ENCODE peak calls at places on chromosomes 13 and 19, in seven cellular contexts. I is neural progenitor cell, R is GM23338, K is hepatocyte, Y is GM23248, W is OCI-LY7, G is HCT116. T is an unnamed sample.

GRCh38 chr19:41997121-41997850 is 3.3 kb upstream of the ATP1A3 start:
- DNase-seq in I (peak; percentile 90), R (peak; percentile 88), K (peak; percentile 82), Y (peak; percentile 75), W (peak; percentile 31), G (no peak), T (peak; percentile 42)

GRCh38 chr13:58452123-58452623 is 820.6 kb downstream of the PCDH17 start:
- DNase-seq in I (no peak), R (peak; percentile 41), K (peak; percentile 52), Y (no peak), W (no peak), G (no peak), T (no peak)

GRCh38 chr13:38914070-38914469 is 76.6 kb downstream of the STOML3 start:
- DNase-seq in I (no peak), R (peak; percentile 42), K (no peak), Y (peak; percentile 9), W (no peak), G (no peak), T (no peak)

GRCh38 chr19:50899549-50899948 is 11.6 kb downstream of the KLK4 start:
- DNase-seq in I (no peak), R (no peak), K (no peak), Y (no peak), W (no peak), G (no peak), T (no peak)

GRCh38 chr19:19459707-19460251 is 54.3 kb downstream of the GATAD2A start:
- DNase-seq in I (no peak), R (no peak), K (no peak), Y (peak; percentile 89), W (peak; percentile 82), G (no peak), T (peak; percentile 79)

GRCh38 chr13:39776439-39776838 is 121.0 kb downstream of the COG6 start:
- DNase-seq in I (no peak), R (no peak), K (no peak), Y (peak; percentile 45), W (no peak), G (no peak), T (peak; percentile 64)

GRCh38 chr19:48121909-48122371 is 11.3 kb upstream of the PLA2G4C start:
- DNase-seq in I (no peak), R (no peak), K (no peak), Y (no peak), W (no peak), G (no peak), T (peak; percentile 65)

GRCh38 chr13:69828527-69828926 is 279.1 kb upstream of the ATXN8OS start:
- DNase-seq in I (no peak), R (no peak), K (no peak), Y (no peak), W (no peak), G (no peak), T (no peak)

GRCh38 chr13:23020246-23020843 is 160.4 kb upstream of the SGCG start:
- DNase-seq in I (peak; percentile 76), R (peak; percentile 71), K (peak; percentile 64), Y (peak; percentile 55), W (peak; percentile 58), G (peak; percentile 61), T (peak; percentile 66)

GRCh38 chr19:543912-544608 is at the start of gene GZMM:
- DNase-seq in I (no peak), R (no peak), K (no peak), Y (no peak), W (no peak), G (no peak), T (no peak)

GRCh38 chr13:86298741-86299140 is 499.5 kb upstream of the SLITRK6 start:
- DNase-seq in I (no peak), R (no peak), K (no peak), Y (no peak), W (no peak), G (no peak), T (no peak)

GRCh38 chr19:590396-590745 is 690 bp downstream of the HCN2 start:
- DNase-seq in I (peak; percentile 66), R (no peak), K (peak; percentile 56), Y (peak; percentile 65), W (no peak), G (no peak), T (peak; percentile 11)

GRCh38 chr13:101752432-101752831 is 300.0 kb downstream of the ITGBL1 start:
- DNase-seq in I (no peak), R (no peak), K (no peak), Y (no peak), W (no peak), G (no peak), T (no peak)

GRCh38 chr13:35768551-35768950 is 292.1 kb upstream of the MAB21L1 start:
- DNase-seq in I (no peak), R (no peak), K (no peak), Y (no peak), W (no peak), G (no peak), T (no peak)

GRCh38 chr19:30221176-30221575 is 151.0 kb upstream of the ZNF536 start:
- DNase-seq in I (no peak), R (no peak), K (no peak), Y (no peak), W (no peak), G (no peak), T (no peak)

GRCh38 chr19:30224689-30225606 is 147.2 kb upstream of the ZNF536 start:
- DNase-seq in I (peak; percentile 64), R (peak; percentile 44), K (peak; percentile 22), Y (peak; percentile 61), W (peak; percentile 4), G (no peak), T (no peak)

GRCh38 chr19:30223866-30224688 is 148.1 kb upstream of the ZNF536 start:
- DNase-seq in I (no peak), R (no peak), K (no peak), Y (no peak), W (no peak), G (no peak), T (no peak)

GRCh38 chr19:30222428-30222873 is 149.7 kb upstream of the ZNF536 start:
- DNase-seq in I (peak; percentile 75), R (peak; percentile 57), K (peak; percentile 43), Y (peak; percentile 30), W (no peak), G (no peak), T (no peak)

GRCh38 chr19:30222993-30223865 is 149.0 kb upstream of the ZNF536 start:
- DNase-seq in I (peak; percentile 78), R (peak; percentile 63), K (peak; percentile 29), Y (no peak), W (no peak), G (no peak), T (no peak)
- TF ChIP-seq EZH2phosphoT487 in I (peak; percentile 38), R (no peak), K (no peak), Y (no peak), W (no peak), G (no peak), T (no peak)

GRCh38 chr13:25971499-25972145 is 80.2 kb downstream of the SHISA2 start:
- DNase-seq in I (peak; percentile 46), R (peak; percentile 24), K (peak; percentile 30), Y (no peak), W (no peak), G (no peak), T (peak; percentile 32)
- TF ChIP-seq EZH2phosphoT487 in I (no peak), R (no peak), K (no peak), Y (no peak), W (no peak), G (no peak), T (no peak)

GRCh38 chr13:37187110-37187509 is 81.6 kb upstream of the CSNK1A1L start:
- DNase-seq in I (no peak), R (no peak), K (no peak), Y (peak; percentile 53), W (no peak), G (no peak), T (no peak)
- TF ChIP-seq EZH2phosphoT487 in I (no peak), R (no peak), K (no peak), Y (no peak), W (no peak), G (no peak), T (no peak)

DNA sequence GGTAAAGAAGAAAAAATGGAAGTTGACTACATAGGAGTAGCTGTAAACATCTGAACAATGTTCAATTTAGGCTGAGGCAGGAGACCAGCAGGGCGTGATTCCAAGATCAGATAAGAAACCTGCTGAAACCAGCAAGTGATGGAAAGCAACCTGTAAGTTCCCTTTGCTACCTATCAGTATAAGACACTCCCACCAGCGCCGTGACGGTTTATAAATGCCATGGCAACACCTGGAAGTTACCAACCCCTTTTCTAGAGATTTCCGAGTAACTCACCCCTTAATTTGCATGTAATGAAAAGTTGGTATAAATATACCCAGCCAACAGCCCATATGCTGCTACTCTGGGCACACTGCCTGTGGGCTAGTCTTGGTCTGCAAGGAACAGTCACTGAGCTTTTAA is 1.1 kb upstream of the ZNF45 start:
- DNase-seq in I (no peak), R (peak; percentile 43), K (no peak), Y (no peak), W (no peak), G (no peak), T (no peak)
- TF ChIP-seq EZH2phosphoT487 in I (no peak), R (no peak), K (no peak), Y (no peak), W (no peak), G (no peak), T (no peak)

DNA sequence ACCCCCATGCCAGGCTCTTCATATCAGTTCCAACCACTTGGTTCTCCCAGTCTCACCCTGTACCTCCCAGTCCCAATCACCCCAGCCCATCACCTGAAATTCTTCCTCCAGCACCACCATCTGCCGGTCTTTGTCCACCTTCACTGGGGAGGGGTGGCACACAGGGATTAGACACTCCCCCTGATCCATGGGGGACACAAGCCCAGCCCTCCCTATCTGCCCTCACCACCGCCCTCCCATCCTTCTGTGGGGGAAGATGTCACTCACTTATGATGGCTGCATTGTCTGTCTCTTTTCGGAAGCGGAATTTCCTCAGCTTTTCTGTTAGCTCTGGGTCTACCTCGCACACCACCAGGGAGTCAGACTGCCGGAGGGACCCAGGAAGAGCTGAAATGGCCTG is 675 bp downstream of the GMFG start:
- DNase-seq in I (no peak), R (no peak), K (no peak), Y (no peak), W (no peak), G (no peak), T (no peak)
- TF ChIP-seq EZH2phosphoT487 in I (no peak), R (no peak), K (no peak), Y (no peak), W (no peak), G (no peak), T (no peak)

DNA sequence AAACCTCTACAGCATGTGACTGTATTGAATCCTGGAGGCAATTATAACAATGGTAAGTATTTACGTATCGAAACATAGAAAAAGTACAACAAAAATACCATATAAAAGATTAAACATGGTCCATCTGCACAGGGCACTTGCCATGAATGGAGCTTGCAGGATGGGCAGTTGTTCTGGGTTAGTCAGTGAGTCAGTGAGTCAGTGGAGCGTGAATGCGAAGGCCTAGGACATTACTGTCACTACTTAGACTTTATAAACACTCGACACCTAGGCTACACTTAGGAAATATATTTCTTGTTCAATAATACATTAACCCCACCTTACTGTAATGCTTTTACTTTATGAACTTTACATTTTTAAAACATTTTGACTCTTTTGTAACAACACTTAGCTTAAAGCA is 35.6 kb upstream of the TMTC4 start:
- DNase-seq in I (no peak), R (no peak), K (no peak), Y (no peak), W (no peak), G (no peak), T (no peak)
- TF ChIP-seq EZH2phosphoT487 in I (no peak), R (no peak), K (no peak), Y (no peak), W (no peak), G (no peak), T (no peak)

T was measured in PC-3.